ENCODE peak calls at places on chromosomes 5 and 9, in four cellular contexts. O is fibroblast of mammary gland, C is cardiac fibroblast, Y is IMR-90. L is an unnamed sample.

GRCh38 chr5:172806897-172807672 is 27.0 kb upstream of the ERGIC1 start:
- DNase-seq in C (peak), O (peak), Y (peak), L (peak)

GRCh38 chr9:69036319-69036718 is 767 bp downstream of the FXN start:
- DNase-seq in Y (peak), O (peak), C (peak), L (peak)

GRCh38 chr5:135724475-135725065 is 109.9 kb upstream of the SLC25A48 start:
- DNase-seq in O (no peak), C (no peak), Y (no peak), L (peak)

GRCh38 chr9:127603226-127603625 is 8.9 kb upstream of the STXBP1 start:
- DNase-seq in C (no peak), Y (no peak), O (no peak), L (no peak)

GRCh38 chr5:123440456-123440855 is 17.3 kb upstream of the CEP120 start:
- DNase-seq in O (no peak), Y (peak), C (no peak), L (no peak)

GRCh38 chr5:79236970-79237734 is 1.2 kb downstream of the JMY start:
- DNase-seq in O (peak), Y (peak), C (peak), L (peak)

GRCh38 chr5:158886086-158886485 is 213.6 kb downstream of the EBF1 start:
- DNase-seq in C (peak), O (peak), Y (no peak), L (no peak)

GRCh38 chr5:104385901-104386300 is 823.3 kb upstream of the NUDT12 start:
- DNase-seq in Y (no peak), C (no peak), O (no peak), L (no peak)

GRCh38 chr9:6565312-6565711 is 80.2 kb downstream of the GLDC start:
- DNase-seq in O (peak), C (no peak), Y (no peak), L (no peak)

GRCh38 chr9:113436753-113437515 is 26.4 kb downstream of the C9orf43 start:
- DNase-seq in O (no peak), C (peak), Y (peak), L (no peak)

GRCh38 chr5:173984218-173984617 is 4.8 kb upstream of the C5orf47 start:
- DNase-seq in Y (peak), O (peak), C (peak), L (peak)

GRCh38 chr9:127680846-127681245 is 25.9 kb upstream of the CFAP157 start:
- DNase-seq in O (no peak), C (no peak), Y (no peak), L (no peak)

GRCh38 chr9:135890190-135890861 is 17.0 kb downstream of the CAMSAP1 start:
- DNase-seq in O (no peak), C (no peak), Y (no peak), L (no peak)

GRCh38 chr5:115977988-115978387 is 15.7 kb downstream of the LVRN start:
- DNase-seq in O (peak), C (peak), Y (peak), L (no peak)

GRCh38 chr9:92706218-92706940 is 36.4 kb upstream of the IPPK start:
- DNase-seq in C (peak), Y (no peak), O (peak), L (peak)

GRCh38 chr5:150147580-150148407 is 7.9 kb downstream of the PDGFRB start:
- DNase-seq in O (peak), C (no peak), Y (no peak), L (no peak)

GRCh38 chr9:24464321-24464951 is 81.3 kb downstream of the IZUMO3 start:
- DNase-seq in O (peak), C (peak), Y (no peak), L (no peak)

GRCh38 chr5:174371600-174372094 is 326.1 kb downstream of the NSG2 start:
- DNase-seq in C (peak), O (peak), Y (no peak), L (peak)

GRCh38 chr9:4382722-4383317 is 83.0 kb upstream of the GLIS3 start:
- DNase-seq in C (peak), Y (peak), O (peak), L (peak)

GRCh38 chr9:135392511-135392910 is 87.1 kb upstream of the PPP1R26 start:
- DNase-seq in Y (no peak), C (no peak), O (no peak), L (no peak)

GRCh38 chr5:133508845-133509741 is 103.2 kb downstream of the FSTL4 start:
- DNase-seq in Y (no peak), O (peak), C (no peak), L (no peak)

GRCh38 chr9:93033541-93033940 is 25.0 kb upstream of the SUSD3 start:
- DNase-seq in C (no peak), O (no peak), Y (no peak), L (peak)

GRCh38 chr9:3874472-3875370 is 348.9 kb upstream of the RFX3 start:
- DNase-seq in Y (no peak), O (no peak), C (no peak), L (no peak)

GRCh38 chr9:38380230-38380871 is 12.2 kb upstream of the ALDH1B1 start:
- DNase-seq in O (no peak), Y (peak), C (no peak), L (no peak)

GRCh38 chr5:54469655-54470054 is 14.2 kb downstream of the HSPB3 start:
- DNase-seq in C (peak), Y (peak), O (peak), L (peak)

GRCh38 chr5:172407861-172408260 is 46.5 kb downstream of the SH3PXD2B start:
- DNase-seq in Y (peak), C (peak), O (peak), L (no peak)

GRCh38 chr5:142911775-142912174 is 141.6 kb downstream of the ARHGAP26 start:
- DNase-seq in Y (no peak), C (no peak), O (no peak), L (no peak)

GRCh38 chr9:109880276-109881169 is 100.5 kb downstream of the PALM2AKAP2 start:
- DNase-seq in Y (peak), O (peak), C (peak), L (peak)
- TF ChIP-seq CTCF in Y (peak), O (peak), C (peak), L (peak)

DNA sequence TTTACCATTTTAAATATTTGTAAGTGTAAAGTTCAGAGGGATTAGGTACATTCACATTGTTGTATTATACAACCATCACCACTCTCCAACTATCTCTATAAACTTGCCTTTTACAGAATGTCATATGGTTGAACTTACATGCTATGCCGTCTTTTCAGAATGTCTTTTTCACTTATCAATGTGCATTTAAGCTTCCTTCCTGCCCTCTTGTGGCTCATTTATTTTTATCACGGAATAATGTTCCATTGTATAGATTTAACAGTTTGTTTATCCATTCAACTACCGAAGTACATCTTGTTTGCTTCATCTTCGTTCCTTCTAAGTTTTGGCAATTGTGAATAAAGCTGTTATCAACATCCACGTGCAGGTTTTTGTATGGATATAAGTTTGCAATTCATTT is 133.3 kb upstream of the C6 start:
- DNase-seq in C (peak), Y (peak), O (peak), L (peak)
- TF ChIP-seq CTCF in C (no peak), Y (peak), O (peak), L (no peak)

DNA sequence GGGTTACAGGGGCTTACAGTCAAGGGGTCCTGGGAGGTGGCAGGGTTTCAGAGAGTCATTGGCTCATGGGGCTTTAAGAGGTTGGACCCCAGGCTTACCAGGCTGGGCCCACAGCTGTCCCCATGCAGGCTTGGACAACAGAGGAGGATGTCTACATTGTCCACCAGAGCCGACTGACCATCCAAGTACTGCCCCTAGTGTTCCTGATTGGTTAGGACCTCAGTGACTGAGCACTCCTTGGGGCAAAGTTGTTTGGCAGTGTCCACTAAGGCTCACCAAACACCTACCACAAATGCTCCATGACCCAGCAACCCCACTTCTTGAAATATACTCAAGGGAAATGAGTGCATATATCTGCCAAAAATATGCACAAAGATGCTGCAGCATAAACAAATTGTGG is 265.0 kb downstream of the GADD45G start:
- DNase-seq in O (no peak), Y (no peak), C (no peak), L (no peak)
- TF ChIP-seq CTCF in O (no peak), Y (no peak), C (no peak), L (no peak)

GRCh38 chr5:74067748-74068541 is 441.9 kb downstream of the ARHGEF28 start:
- DNase-seq in Y (no peak), O (peak), C (no peak), L (no peak)
- TF ChIP-seq CTCF in Y (no peak), O (no peak), C (no peak), L (no peak)

DNA sequence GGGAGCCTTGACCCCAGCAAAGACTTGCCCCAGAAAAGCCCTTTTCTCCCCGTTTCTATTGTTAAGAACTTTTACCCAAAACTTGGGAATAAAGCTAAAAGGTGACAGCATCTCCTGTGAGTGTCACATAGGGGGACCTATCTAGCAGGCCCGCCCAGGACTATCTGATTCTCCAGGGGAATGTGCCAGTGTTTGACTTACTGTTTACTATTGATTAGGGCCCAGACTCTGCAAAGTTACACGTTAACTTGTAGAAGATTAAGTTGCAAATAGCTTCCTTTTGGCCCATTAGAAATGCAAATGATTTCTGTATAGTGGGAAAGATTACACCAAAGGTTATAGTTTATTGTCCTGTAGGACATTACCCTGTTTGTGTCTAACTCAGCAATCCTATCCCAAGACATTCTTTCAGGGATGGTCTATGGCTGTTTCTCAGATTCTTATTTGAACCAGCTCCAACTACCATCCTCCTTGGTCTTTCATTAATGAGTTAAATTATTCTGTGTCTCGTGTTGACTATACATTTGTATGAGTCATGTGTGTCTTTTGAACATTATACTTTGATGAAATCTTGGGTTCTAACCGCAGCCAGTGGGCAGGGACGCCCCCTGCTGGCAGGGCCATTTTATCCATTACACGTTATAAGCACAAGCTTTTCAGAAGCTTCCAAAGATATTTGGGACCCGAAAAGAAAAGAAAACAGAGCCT is 60.7 kb downstream of the HRH2 start:
- DNase-seq in Y (no peak), C (peak), O (no peak), L (peak)
- TF ChIP-seq CTCF in Y (peak), C (peak), O (peak), L (peak)

DNA sequence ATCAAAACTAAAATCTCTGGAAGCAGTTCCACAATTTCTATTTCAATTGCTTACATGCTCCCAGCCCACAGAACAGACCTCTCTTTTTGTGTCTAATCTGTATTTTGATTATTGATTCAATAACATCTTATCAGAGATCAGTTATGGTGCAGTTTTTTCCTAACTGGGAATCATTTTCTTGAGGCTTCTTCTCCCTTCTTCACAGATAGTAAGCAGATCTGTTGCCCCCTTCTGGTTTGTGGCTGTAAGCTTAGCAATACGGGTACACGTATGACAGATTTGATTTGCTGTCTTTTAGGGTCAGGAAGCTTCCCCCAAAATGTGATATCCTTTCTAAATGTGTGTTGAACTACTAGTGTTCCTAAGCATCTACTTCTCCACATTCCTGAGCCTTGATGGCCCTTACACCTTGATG is 39.4 kb downstream of the MRPS27 start:
- DNase-seq in C (peak), Y (peak), O (peak), L (peak)
- TF ChIP-seq CTCF in C (peak), Y (peak), O (peak), L (peak)

GRCh38 chr5:24635217-24635616 is 9.6 kb downstream of the CDH10 start:
- DNase-seq in Y (no peak), C (no peak), O (no peak), L (no peak)

GRCh38 chr5:24629798-24630197 is 15.0 kb downstream of the CDH10 start:
- DNase-seq in O (no peak), Y (no peak), C (no peak), L (no peak)

GRCh38 chr5:24630925-24631324 is 13.9 kb downstream of the CDH10 start:
- DNase-seq in O (no peak), Y (no peak), C (no peak), L (no peak)

GRCh38 chr5:24633705-24634325 is 11.0 kb downstream of the CDH10 start:
- DNase-seq in C (peak), O (peak), Y (peak), L (peak)
- TF ChIP-seq CTCF in C (peak), O (peak), Y (peak), L (peak)

GRCh38 chr5:66224773-66225553 is 80.9 kb downstream of the SREK1 start:
- DNase-seq in O (no peak), C (no peak), Y (no peak), L (no peak)

GRCh38 chr5:66222455-66222854 is 78.4 kb downstream of the SREK1 start:
- DNase-seq in C (no peak), Y (no peak), O (no peak), L (no peak)

GRCh38 chr5:66224273-66224672 is 80.2 kb downstream of the SREK1 start:
- DNase-seq in C (no peak), Y (no peak), O (no peak), L (no peak)

GRCh38 chr5:66223637-66224036 is 79.5 kb downstream of the SREK1 start:
- DNase-seq in C (peak), Y (no peak), O (peak), L (peak)
- TF ChIP-seq CTCF in C (peak), Y (peak), O (peak), L (peak)

DNA sequence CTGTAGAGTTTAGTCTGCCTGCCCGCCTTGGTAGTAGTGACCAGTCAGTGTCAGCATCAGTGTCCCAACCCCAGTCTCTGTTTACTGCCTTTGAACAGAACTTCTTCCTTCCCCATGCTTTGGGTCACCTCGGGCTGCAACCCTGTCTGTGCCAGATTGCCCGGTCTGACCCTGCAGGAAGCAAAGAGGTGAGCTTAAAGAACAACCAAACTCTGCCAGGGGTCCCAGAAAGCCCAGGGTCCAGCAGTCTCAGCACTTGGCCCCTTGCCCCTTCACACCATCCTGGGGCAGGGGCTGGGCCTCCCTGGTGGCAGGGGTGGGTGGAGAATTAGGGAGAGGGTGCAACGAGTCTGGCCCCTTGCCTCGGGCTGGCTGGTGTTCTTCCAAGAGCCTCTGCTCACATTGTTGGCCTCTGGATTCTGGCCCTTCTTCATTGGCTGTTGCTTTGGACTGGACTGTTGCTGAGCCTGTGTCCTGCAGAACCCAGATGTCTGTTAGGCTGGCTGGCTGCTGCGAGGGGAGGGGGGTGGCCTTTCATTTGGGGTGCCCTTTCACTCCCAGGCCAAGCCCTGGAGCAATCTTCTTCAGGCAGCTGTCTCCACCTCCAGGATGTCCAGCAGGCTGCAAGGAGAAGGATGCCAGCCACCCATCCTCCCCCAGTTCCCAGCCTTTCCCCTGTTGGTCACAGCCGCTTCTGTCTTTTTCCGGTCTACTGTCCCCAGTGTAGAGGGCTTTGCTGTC is 51.2 kb downstream of the SAR1B start:
- DNase-seq in C (no peak), Y (no peak), O (no peak), L (no peak)
- TF ChIP-seq CTCF in C (no peak), Y (peak), O (no peak), L (no peak)

L was measured in NB4.